ENCODE peak calls at places on chromosomes 11 and 22, in seven cellular contexts. One of them, this sample, is unnamed.

GRCh38 chr11:44623321-44623715 is 57.9 kb downstream of the CD82 start:
- DNase-seq in cardiac muscle cell: no peak
- DNase-seq in H9: peak
- DNase-seq in substantia nigra: no peak
- DNase-seq in body of pancreas: no peak
- DNase-seq in pancreas: peak
- DNase-seq in upper lobe of left lung: peak
- DNase-seq in this sample: no peak

GRCh38 chr11:119092880-119093665 is 8.4 kb downstream of the HMBS start:
- DNase-seq in cardiac muscle cell: no peak
- DNase-seq in H9: no peak
- DNase-seq in substantia nigra: no peak
- DNase-seq in body of pancreas: peak
- DNase-seq in pancreas: no peak
- DNase-seq in upper lobe of left lung: no peak
- DNase-seq in this sample: no peak

GRCh38 chr11:117199061-117199915 is at the start of gene TAGLN:
- DNase-seq in cardiac muscle cell: peak
- DNase-seq in H9: peak
- DNase-seq in substantia nigra: no peak
- DNase-seq in body of pancreas: peak
- DNase-seq in pancreas: no peak
- DNase-seq in upper lobe of left lung: peak
- DNase-seq in this sample: no peak

GRCh38 chr11:79461144-79461543 is 20.3 kb upstream of the TENM4 start:
- DNase-seq in cardiac muscle cell: peak
- DNase-seq in H9: no peak
- DNase-seq in substantia nigra: no peak
- DNase-seq in body of pancreas: peak
- DNase-seq in pancreas: no peak
- DNase-seq in upper lobe of left lung: no peak
- DNase-seq in this sample: no peak

GRCh38 chr22:49305215-49305965 is 522.3 kb downstream of the BRD1 start:
- DNase-seq in cardiac muscle cell: peak
- DNase-seq in H9: peak
- DNase-seq in substantia nigra: peak
- DNase-seq in body of pancreas: peak
- DNase-seq in pancreas: peak
- DNase-seq in upper lobe of left lung: peak
- DNase-seq in this sample: peak

GRCh38 chr11:122690801-122691649 is 35.5 kb downstream of the UBASH3B start:
- DNase-seq in cardiac muscle cell: peak
- DNase-seq in H9: no peak
- DNase-seq in substantia nigra: no peak
- DNase-seq in body of pancreas: no peak
- DNase-seq in pancreas: no peak
- DNase-seq in upper lobe of left lung: no peak
- DNase-seq in this sample: no peak

GRCh38 chr11:17401841-17402240 is 13.4 kb upstream of the KCNJ11 start:
- DNase-seq in cardiac muscle cell: no peak
- DNase-seq in H9: no peak
- DNase-seq in substantia nigra: no peak
- DNase-seq in body of pancreas: no peak
- DNase-seq in pancreas: no peak
- DNase-seq in upper lobe of left lung: no peak
- DNase-seq in this sample: no peak

GRCh38 chr11:1547467-1548098 is 24.5 kb downstream of the DUSP8 start:
- DNase-seq in cardiac muscle cell: no peak
- DNase-seq in H9: no peak
- DNase-seq in substantia nigra: no peak
- DNase-seq in body of pancreas: no peak
- DNase-seq in pancreas: no peak
- DNase-seq in upper lobe of left lung: no peak
- DNase-seq in this sample: no peak

GRCh38 chr22:49568751-49569285 is 258.9 kb downstream of the BRD1 start:
- DNase-seq in cardiac muscle cell: no peak
- DNase-seq in H9: peak
- DNase-seq in substantia nigra: no peak
- DNase-seq in body of pancreas: no peak
- DNase-seq in pancreas: peak
- DNase-seq in upper lobe of left lung: peak
- DNase-seq in this sample: no peak

GRCh38 chr11:20131744-20132666 is 28.3 kb downstream of the DBX1 start:
- DNase-seq in cardiac muscle cell: peak
- DNase-seq in H9: peak
- DNase-seq in substantia nigra: no peak
- DNase-seq in body of pancreas: peak
- DNase-seq in pancreas: peak
- DNase-seq in upper lobe of left lung: peak
- DNase-seq in this sample: peak

GRCh38 chr11:131572423-131572822 is 202.0 kb downstream of the NTM start:
- DNase-seq in cardiac muscle cell: no peak
- DNase-seq in H9: no peak
- DNase-seq in substantia nigra: no peak
- DNase-seq in body of pancreas: no peak
- DNase-seq in pancreas: no peak
- DNase-seq in upper lobe of left lung: no peak
- DNase-seq in this sample: no peak

GRCh38 chr11:19244084-19244483 is 3.3 kb upstream of the E2F8 start:
- DNase-seq in cardiac muscle cell: no peak
- DNase-seq in H9: no peak
- DNase-seq in substantia nigra: no peak
- DNase-seq in body of pancreas: peak
- DNase-seq in pancreas: no peak
- DNase-seq in upper lobe of left lung: peak
- DNase-seq in this sample: peak

GRCh38 chr22:33024626-33025025 is 33.6 kb downstream of the SYN3 start:
- DNase-seq in cardiac muscle cell: no peak
- DNase-seq in H9: no peak
- DNase-seq in substantia nigra: no peak
- DNase-seq in body of pancreas: no peak
- DNase-seq in pancreas: no peak
- DNase-seq in upper lobe of left lung: no peak
- DNase-seq in this sample: no peak

GRCh38 chr11:120548682-120549209 is 37.2 kb downstream of the GRIK4 start:
- DNase-seq in cardiac muscle cell: no peak
- DNase-seq in H9: no peak
- DNase-seq in substantia nigra: no peak
- DNase-seq in body of pancreas: no peak
- DNase-seq in pancreas: no peak
- DNase-seq in upper lobe of left lung: no peak
- DNase-seq in this sample: no peak

GRCh38 chr22:27662359-27663030 is 139.1 kb downstream of the MN1 start:
- DNase-seq in cardiac muscle cell: no peak
- DNase-seq in H9: no peak
- DNase-seq in substantia nigra: no peak
- DNase-seq in body of pancreas: peak
- DNase-seq in pancreas: no peak
- DNase-seq in upper lobe of left lung: no peak
- DNase-seq in this sample: no peak

GRCh38 chr11:13251961-13252360 is 25.6 kb upstream of the BMAL1 start:
- DNase-seq in cardiac muscle cell: no peak
- DNase-seq in H9: no peak
- DNase-seq in substantia nigra: no peak
- DNase-seq in body of pancreas: no peak
- DNase-seq in pancreas: no peak
- DNase-seq in upper lobe of left lung: no peak
- DNase-seq in this sample: no peak

GRCh38 chr11:82718307-82718706 is 15.4 kb downstream of the FAM181B start:
- DNase-seq in cardiac muscle cell: peak
- DNase-seq in H9: peak
- DNase-seq in substantia nigra: peak
- DNase-seq in body of pancreas: peak
- DNase-seq in pancreas: no peak
- DNase-seq in upper lobe of left lung: no peak
- DNase-seq in this sample: peak

GRCh38 chr11:69732910-69733309 is 29.1 kb upstream of the FGF19 start:
- DNase-seq in cardiac muscle cell: no peak
- DNase-seq in H9: no peak
- DNase-seq in substantia nigra: no peak
- DNase-seq in body of pancreas: no peak
- DNase-seq in pancreas: no peak
- DNase-seq in upper lobe of left lung: no peak
- DNase-seq in this sample: no peak

GRCh38 chr11:69734841-69735240 is 31.0 kb upstream of the FGF19 start:
- DNase-seq in cardiac muscle cell: no peak
- DNase-seq in H9: no peak
- DNase-seq in substantia nigra: no peak
- DNase-seq in body of pancreas: no peak
- DNase-seq in pancreas: no peak
- DNase-seq in upper lobe of left lung: no peak
- DNase-seq in this sample: no peak

GRCh38 chr11:69731110-69731509 is 27.3 kb upstream of the FGF19 start:
- DNase-seq in cardiac muscle cell: no peak
- DNase-seq in H9: no peak
- DNase-seq in substantia nigra: no peak
- DNase-seq in body of pancreas: no peak
- DNase-seq in pancreas: no peak
- DNase-seq in upper lobe of left lung: no peak
- DNase-seq in this sample: no peak

GRCh38 chr11:69730500-69730899 is 26.7 kb upstream of the FGF19 start:
- DNase-seq in cardiac muscle cell: no peak
- DNase-seq in H9: no peak
- DNase-seq in substantia nigra: no peak
- DNase-seq in body of pancreas: no peak
- DNase-seq in pancreas: no peak
- DNase-seq in upper lobe of left lung: no peak
- DNase-seq in this sample: no peak

DNA sequence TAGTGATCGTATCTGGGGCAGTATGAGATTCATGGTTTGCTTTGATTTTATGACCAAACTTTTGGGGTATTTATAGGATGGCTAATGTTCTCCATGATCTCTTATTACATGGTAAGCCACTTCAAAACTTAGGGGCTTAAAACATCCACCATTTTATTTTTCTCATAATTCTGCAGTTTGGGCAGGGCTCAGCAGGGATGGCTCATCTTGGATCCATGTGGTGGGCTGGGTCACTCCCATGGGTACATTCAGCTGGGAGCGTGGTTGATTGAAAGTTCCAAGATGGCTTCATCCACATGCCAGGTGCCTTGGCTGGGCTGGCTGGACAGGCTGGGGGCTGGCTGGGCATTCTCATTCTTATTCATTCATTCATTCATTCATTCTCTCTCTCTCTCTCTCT is 30.5 kb upstream of the FGF19 start:
- DNase-seq in cardiac muscle cell: no peak
- DNase-seq in H9: no peak
- DNase-seq in substantia nigra: no peak
- DNase-seq in body of pancreas: no peak
- DNase-seq in pancreas: no peak
- DNase-seq in upper lobe of left lung: no peak
- DNase-seq in this sample: no peak
- H3K27ac ChIP-seq in cardiac muscle cell: no peak
- H3K27ac ChIP-seq in H9: no peak
- H3K27ac ChIP-seq in substantia nigra: no peak
- H3K27ac ChIP-seq in body of pancreas: no peak
- H3K27ac ChIP-seq in pancreas: no peak
- H3K27ac ChIP-seq in upper lobe of left lung: no peak
- H3K27ac ChIP-seq in this sample: no peak

DNA sequence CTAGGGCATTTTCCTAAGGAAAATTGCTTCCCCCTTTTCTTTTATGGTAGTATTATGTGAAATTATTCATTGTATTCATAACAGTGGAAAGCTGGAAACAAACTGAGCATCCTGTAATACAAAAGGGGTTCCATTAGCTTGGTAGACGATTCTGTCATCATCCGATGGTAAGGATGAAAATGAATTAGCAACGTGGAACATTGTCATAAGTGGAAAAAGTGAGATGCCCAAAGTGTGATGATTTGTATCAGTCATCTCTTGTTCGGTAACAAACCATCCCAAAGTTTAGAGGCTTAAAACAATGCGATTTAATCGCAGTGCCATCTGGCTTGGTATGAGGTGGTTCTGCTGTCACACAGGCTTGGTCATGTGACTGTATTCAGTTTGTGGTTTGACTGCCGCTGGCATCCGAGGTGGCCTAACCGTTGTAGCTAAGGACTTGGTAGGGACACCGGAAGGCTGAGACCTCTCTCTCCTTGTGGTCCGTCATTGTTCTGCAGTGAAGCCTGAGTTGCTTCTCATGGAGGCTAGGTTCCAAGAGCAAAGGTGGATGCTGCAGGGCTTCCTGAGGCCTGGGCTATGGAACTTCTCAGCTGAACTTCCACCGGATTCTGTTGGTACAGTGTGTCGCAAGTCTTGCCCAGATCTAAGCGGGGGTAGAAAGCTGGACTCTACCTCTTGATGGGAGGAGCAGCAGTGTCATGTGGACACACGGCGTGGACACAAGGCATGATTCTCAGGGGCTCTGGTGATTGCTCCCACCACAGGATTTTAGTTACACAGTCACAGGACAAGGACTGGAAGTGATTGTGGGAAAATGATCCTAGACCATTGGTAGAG is 36.2 kb downstream of the BCR start:
- DNase-seq in cardiac muscle cell: no peak
- DNase-seq in H9: no peak
- DNase-seq in substantia nigra: no peak
- DNase-seq in body of pancreas: no peak
- DNase-seq in pancreas: peak
- DNase-seq in upper lobe of left lung: no peak
- DNase-seq in this sample: peak
- H3K27ac ChIP-seq in cardiac muscle cell: no peak
- H3K27ac ChIP-seq in H9: no peak
- H3K27ac ChIP-seq in substantia nigra: no peak
- H3K27ac ChIP-seq in body of pancreas: no peak
- H3K27ac ChIP-seq in pancreas: peak
- H3K27ac ChIP-seq in upper lobe of left lung: peak
- H3K27ac ChIP-seq in this sample: peak

GRCh38 chr11:71999360-71999759 is 651 bp downstream of the IL18BP start:
- DNase-seq in cardiac muscle cell: no peak
- DNase-seq in H9: no peak
- DNase-seq in substantia nigra: no peak
- DNase-seq in body of pancreas: no peak
- DNase-seq in pancreas: no peak
- DNase-seq in upper lobe of left lung: peak
- DNase-seq in this sample: no peak
- H3K27ac ChIP-seq in cardiac muscle cell: peak
- H3K27ac ChIP-seq in H9: no peak
- H3K27ac ChIP-seq in substantia nigra: peak
- H3K27ac ChIP-seq in body of pancreas: peak
- H3K27ac ChIP-seq in pancreas: peak
- H3K27ac ChIP-seq in upper lobe of left lung: peak
- H3K27ac ChIP-seq in this sample: peak

DNA sequence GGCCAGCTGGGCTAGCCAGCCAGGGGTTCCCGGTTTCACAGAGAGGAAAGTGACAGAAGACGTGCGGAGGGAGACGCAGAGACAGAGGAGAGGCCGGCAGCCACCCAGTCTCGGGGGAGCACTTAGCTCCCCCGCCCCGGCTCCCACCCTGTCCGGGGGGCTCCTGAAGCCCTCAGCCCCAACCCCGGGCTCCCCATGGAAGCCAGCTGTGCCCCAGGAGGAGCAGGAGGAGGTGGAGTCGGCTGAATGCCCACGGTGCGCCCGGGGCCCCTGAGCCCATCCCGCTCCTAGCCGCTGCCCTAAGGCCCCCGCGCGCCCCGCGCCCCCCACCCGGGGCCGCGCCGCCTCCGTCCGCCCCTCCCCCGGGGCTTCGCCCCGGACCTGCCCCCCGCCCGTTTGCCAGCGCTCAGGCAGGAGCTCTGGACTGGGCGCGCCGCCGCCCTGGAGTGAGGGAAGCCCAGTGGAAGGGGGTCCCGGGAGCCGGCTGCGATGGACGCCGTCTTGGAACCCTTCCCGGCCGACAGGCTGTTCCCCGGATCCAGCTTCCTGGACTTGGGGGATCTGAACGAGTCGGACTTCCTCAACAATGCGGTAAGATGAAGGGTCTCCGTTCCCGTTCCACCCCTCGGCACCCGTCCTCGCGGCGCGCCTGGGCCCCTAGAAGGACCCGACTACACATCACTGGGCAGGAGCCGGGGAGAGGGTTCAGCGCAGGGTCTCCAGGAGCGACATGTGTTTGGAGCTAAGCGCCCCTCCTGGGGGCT is at the start of gene CREB3L1:
- DNase-seq in cardiac muscle cell: peak
- DNase-seq in H9: peak
- DNase-seq in substantia nigra: no peak
- DNase-seq in body of pancreas: peak
- DNase-seq in pancreas: peak
- DNase-seq in upper lobe of left lung: peak
- DNase-seq in this sample: no peak
- H3K27ac ChIP-seq in cardiac muscle cell: peak
- H3K27ac ChIP-seq in H9: no peak
- H3K27ac ChIP-seq in substantia nigra: no peak
- H3K27ac ChIP-seq in body of pancreas: peak
- H3K27ac ChIP-seq in pancreas: peak
- H3K27ac ChIP-seq in upper lobe of left lung: peak
- H3K27ac ChIP-seq in this sample: no peak

This sample was measured in HL-60.